ENCODE peak calls at places on chromosome 16, in four cellular contexts. G, F, M and Y are unnamed samples.

GRCh38 chr16:14428043-14428442 is 202.0 kb downstream of the PARN start:
- DNase-seq in G (no peak), F (no peak), M (no peak), Y (no peak)

GRCh38 chr16:89506791-89507191 is 1.4 kb upstream of the SPG7 start:
- DNase-seq in G (peak; percentile 45), F (no peak), M (peak; percentile 18), Y (peak; percentile 25)

GRCh38 chr16:87288753-87289362 is 28.3 kb downstream of the C16orf95 start:
- DNase-seq in G (peak; percentile 8), F (no peak), M (no peak), Y (no peak)

GRCh38 chr16:82016268-82016667 is 5.0 kb upstream of the SDR42E1 start:
- DNase-seq in G (peak; percentile 35), F (no peak), M (no peak), Y (no peak)

GRCh38 chr16:77332792-77333191 is 102.0 kb downstream of the ADAMTS18 start:
- DNase-seq in G (peak; percentile 3), F (no peak), M (no peak), Y (no peak)

GRCh38 chr16:79013004-79013403 is 587.5 kb downstream of the MAF start:
- DNase-seq in G (no peak), F (no peak), M (no peak), Y (no peak)

GRCh38 chr16:87847785-87848675 is 21.3 kb downstream of the SLC7A5 start:
- DNase-seq in G (no peak), F (peak; percentile 81), M (no peak), Y (no peak)

GRCh38 chr16:30867747-30868146 is 26.1 kb downstream of the BCL7C start:
- DNase-seq in G (peak; percentile 50), F (no peak), M (no peak), Y (no peak)

GRCh38 chr16:67024384-67024896 is 4.5 kb upstream of the CBFB start:
- DNase-seq in G (peak; percentile 24), F (no peak), M (no peak), Y (no peak)

GRCh38 chr16:1548727-1549126 is 15.3 kb downstream of the TMEM204 start:
- DNase-seq in G (no peak), F (no peak), M (no peak), Y (no peak)

GRCh38 chr16:89116341-89117238 is 22.9 kb downstream of the ACSF3 start:
- DNase-seq in G (no peak), F (peak; percentile 45), M (no peak), Y (no peak)

GRCh38 chr16:17757808-17758207 is 287.0 kb upstream of the XYLT1 start:
- DNase-seq in G (no peak), F (no peak), M (no peak), Y (no peak)

GRCh38 chr16:89565256-89565505 is 4.7 kb downstream of the RPL13 start:
- DNase-seq in G (no peak), F (no peak), M (no peak), Y (no peak)

GRCh38 chr16:86052115-86052670 is 153.2 kb downstream of the IRF8 start:
- DNase-seq in G (no peak), F (peak; percentile 43), M (no peak), Y (no peak)

GRCh38 chr16:5903153-5903552 is 805.6 kb upstream of the EEF2KMT start:
- DNase-seq in G (no peak), F (no peak), M (no peak), Y (no peak)

GRCh38 chr16:86391486-86391885 is 118.8 kb upstream of the FOXF1 start:
- DNase-seq in G (no peak), F (no peak), M (no peak), Y (no peak)

GRCh38 chr16:17367932-17368331 is 102.8 kb downstream of the XYLT1 start:
- DNase-seq in G (peak; percentile 85), F (no peak), M (no peak), Y (no peak)

GRCh38 chr16:69467531-69468204 is 43.2 kb downstream of the CYB5B start:
- DNase-seq in G (no peak), F (no peak), M (no peak), Y (no peak)

GRCh38 chr16:69466547-69466946 is 42.1 kb downstream of the CYB5B start:
- DNase-seq in G (no peak), F (no peak), M (no peak), Y (no peak)

GRCh38 chr16:69465083-69465721 is 40.8 kb downstream of the CYB5B start:
- DNase-seq in G (no peak), F (no peak), M (no peak), Y (peak; percentile 44)

GRCh38 chr16:69465881-69466280 is 41.5 kb downstream of the CYB5B start:
- DNase-seq in G (no peak), F (no peak), M (no peak), Y (no peak)

GRCh38 chr16:69463876-69464275 is 39.5 kb downstream of the CYB5B start:
- DNase-seq in G (no peak), F (no peak), M (no peak), Y (no peak)
- H3K4me1 ChIP-seq in G (peaks cover 6% of the 10 kb centered on the region), F (no peaks in the 10 kb centered on the region), M (no peaks in the 10 kb centered on the region), Y (peaks cover 25% of the 10 kb centered on the region)

GRCh38 chr16:50284131-50284911 is 18.0 kb downstream of the ADCY7 start:
- DNase-seq in G (peak; percentile 9), F (peak; percentile 82), M (no peak), Y (no peak)
- H3K4me1 ChIP-seq in G (peaks cover 6% of the 10 kb centered on the region), F (no peaks in the 10 kb centered on the region), M (peaks cover 66% of the 10 kb centered on the region), Y (peaks cover 75% of the 10 kb centered on the region)

GRCh38 chr16:3008749-3009088 is 4.0 kb upstream of the CLDN9 start:
- DNase-seq in G (no peak), F (no peak), M (no peak), Y (no peak)

GRCh38 chr16:3007957-3008748 is 4.6 kb upstream of the CLDN9 start:
- DNase-seq in G (no peak), F (no peak), M (no peak), Y (peak; percentile 22)

GRCh38 chr16:3012246-3012645 is 477 bp upstream of the CLDN9 start:
- DNase-seq in G (no peak), F (no peak), M (no peak), Y (no peak)

GRCh38 chr16:3009568-3010390 is 2.9 kb upstream of the CLDN9 start:
- DNase-seq in G (peak; percentile 42), F (no peak), M (no peak), Y (no peak)

DNA sequence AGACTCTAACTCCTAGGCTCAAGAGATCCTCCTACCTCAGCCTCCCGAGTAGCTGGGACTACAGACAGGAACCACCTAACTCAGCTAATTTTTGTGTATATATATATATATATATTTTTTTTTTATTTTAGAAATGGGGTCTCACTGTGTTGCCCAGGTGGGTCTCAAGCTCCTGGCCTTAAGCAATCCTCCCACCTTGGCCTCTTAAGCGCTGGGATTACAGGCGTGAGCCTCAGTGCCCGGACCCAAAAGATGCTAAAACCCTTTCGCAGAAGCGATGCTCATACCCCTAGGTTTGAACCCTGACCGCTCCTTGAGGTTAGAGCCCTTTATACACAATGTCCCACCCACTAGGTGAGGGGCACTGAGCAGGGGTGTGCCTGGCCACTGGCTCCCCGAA is 2.2 kb upstream of the CLDN9 start:
- DNase-seq in G (no peak), F (no peak), M (no peak), Y (no peak)
- H3K4me1 ChIP-seq in G (peaks cover 6% of the 10 kb centered on the region), F (no peaks in the 10 kb centered on the region), M (peaks cover 21% of the 10 kb centered on the region), Y (peaks cover 23% of the 10 kb centered on the region)

DNA sequence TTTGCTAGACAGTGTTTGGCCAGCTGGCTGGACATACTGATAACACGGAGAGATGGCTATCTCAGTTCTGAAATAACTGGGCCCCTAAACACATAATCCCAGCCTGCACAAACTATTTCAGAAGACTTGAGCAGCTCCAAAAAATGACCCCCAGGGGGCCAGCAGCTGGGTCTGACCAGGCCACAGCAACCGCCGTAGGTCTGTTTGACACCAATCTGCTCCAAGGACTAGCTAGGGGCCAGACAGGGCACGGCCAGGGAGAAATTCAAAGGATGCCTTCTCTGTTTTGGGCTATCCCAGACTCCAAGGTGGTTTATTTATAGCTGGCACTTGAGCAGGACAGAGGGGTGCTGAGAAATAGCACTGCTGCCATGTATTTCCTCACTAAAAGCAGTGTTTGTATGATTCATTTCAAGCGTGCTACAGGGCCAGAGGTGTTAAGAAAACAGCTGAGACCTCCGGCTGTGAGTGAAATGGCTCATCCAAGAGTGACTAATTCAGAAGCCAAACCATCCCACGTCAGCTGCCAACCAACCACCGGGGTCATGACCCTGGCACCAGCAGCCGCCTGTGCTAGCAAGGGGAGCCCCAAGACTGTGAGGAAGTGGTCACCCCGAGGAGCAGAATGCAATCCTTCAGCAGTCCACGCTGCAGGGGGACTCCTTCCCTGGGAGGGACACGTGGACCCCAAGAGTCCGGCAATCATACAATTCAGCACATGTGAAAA is 5.7 kb downstream of the GGA2 start:
- DNase-seq in G (peak; percentile 98), F (no peak), M (no peak), Y (peak; percentile 46)
- H3K4me1 ChIP-seq in G (peaks cover 32% of the 10 kb centered on the region), F (no peaks in the 10 kb centered on the region), M (peaks cover 52% of the 10 kb centered on the region), Y (peaks cover 73% of the 10 kb centered on the region)

GRCh38 chr16:56610609-56611111 is 2.3 kb downstream of the MT2A start:
- DNase-seq in G (peak; percentile 52), F (no peak), M (no peak), Y (no peak)

GRCh38 chr16:56609463-56609921 is 1.1 kb downstream of the MT2A start:
- DNase-seq in G (peak; percentile 89), F (peak; percentile 85), M (peak; percentile 85), Y (peak; percentile 90)

GRCh38 chr16:56613706-56614105 is 5.3 kb downstream of the MT2A start:
- DNase-seq in G (no peak), F (no peak), M (no peak), Y (no peak)

GRCh38 chr16:56610017-56610608 is 1.7 kb downstream of the MT2A start:
- DNase-seq in G (peak; percentile 96), F (peak; percentile 81), M (peak; percentile 71), Y (peak; percentile 74)

DNA sequence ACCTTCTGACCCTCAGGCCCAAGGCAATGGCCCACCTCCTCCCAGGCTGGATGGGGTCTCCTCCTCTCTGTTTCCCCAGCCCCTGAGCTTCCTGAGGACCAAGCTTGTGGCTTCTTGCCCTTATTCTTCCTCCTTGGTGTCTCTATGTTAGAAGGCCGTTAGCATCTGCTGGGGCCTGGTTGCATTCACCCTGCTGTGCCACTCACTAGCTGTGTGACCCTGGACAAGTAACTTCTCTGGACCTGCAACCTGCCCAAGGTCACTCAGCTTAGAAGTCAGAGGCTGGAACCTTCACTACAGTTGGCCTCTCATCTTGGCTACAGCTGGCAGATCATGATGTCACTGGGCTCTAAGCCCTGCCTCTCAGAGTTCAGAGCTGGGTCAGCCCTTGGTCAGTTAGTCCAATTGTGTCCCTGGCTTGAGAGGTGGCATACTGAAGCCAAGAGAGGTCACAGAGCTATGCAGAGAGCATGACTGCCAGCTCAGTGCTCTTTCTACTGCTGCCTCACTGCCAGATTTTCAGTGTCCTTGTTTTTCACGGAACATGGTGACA is 3.0 kb downstream of the MT2A start:
- DNase-seq in G (peak; percentile 75), F (peak; percentile 91), M (no peak), Y (no peak)
- H3K4me1 ChIP-seq in G (peaks cover 74% of the 10 kb centered on the region), F (no peaks in the 10 kb centered on the region), M (peaks cover 34% of the 10 kb centered on the region), Y (peaks cover 46% of the 10 kb centered on the region)

DNA sequence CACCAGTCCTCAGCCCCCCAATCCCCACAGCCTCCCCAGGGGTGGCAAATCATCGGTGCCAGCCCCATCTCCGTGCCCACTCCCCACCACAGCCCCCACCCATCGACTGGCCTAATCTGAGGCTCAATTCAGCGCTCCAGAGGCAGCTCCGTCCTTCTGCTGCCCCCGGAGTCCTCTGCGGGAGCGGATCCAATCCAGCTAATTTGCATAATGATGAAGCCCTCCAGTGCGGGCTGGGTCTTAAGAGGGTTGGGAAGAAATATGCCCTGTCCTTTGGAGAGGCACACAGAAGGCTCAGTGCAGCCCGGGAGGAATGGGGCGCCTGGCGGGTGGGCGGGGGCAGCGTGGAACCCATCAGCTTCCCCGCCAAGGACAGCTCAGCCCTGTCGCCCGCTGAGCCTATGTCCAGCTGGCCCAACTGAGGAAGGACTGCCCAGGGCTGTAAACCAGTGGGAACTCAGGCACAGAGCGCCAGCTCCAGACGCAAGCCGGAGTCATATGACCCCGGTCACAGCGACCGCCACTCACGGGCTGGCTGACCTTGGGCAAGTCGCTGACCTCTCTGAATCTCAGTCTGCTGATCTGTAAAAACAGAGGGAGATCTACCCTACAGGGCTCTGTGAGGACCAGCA is 169.8 kb downstream of the C16orf78 start:
- DNase-seq in G (no peak), F (no peak), M (no peak), Y (no peak)
- H3K4me1 ChIP-seq in G (no peaks in the 10 kb centered on the region), F (no peaks in the 10 kb centered on the region), M (no peaks in the 10 kb centered on the region), Y (no peaks in the 10 kb centered on the region)